ENCODE peak calls at places on chromosome 17, in ten cellular contexts. Q is smooth muscle cell of the brain vasculature; C is COR-L47; N is stimulated activated CD8-positive, alpha-beta memory T cell treated with anti-CD3 and anti-CD28 coated beads, Interleukin-7, amount 100 ng/mL, for 1 hour; O is NB4; V is stomach; W is choroid plexus epithelial cell; H is GM12865; J is activated naive CD4-positive, alpha-beta T cell treated with anti-CD3 and anti-CD28 coated beads, Interleukin-2, amount 50 U/mL, for 72 hours; B is substantia nigra. X is an unnamed sample.

GRCh38 chr17:27326051-27326450 is 32.1 kb downstream of the WSB1 start:
- DNase-seq in J (no peak), Q (no peak), V (no peak), C (no peak), H (no peak), W (no peak), O (no peak), N (no peak), B (no peak), X (no peak)

GRCh38 chr17:45437461-45438283 is 5.0 kb upstream of the ARHGAP27 start:
- DNase-seq in B (no peak), H (no peak), V (no peak), J (no peak), Q (no peak), O (no peak), N (no peak), C (no peak), W (no peak), X (no peak)

GRCh38 chr17:77966476-77966875 is 8.0 kb downstream of the TNRC6C start:
- DNase-seq in N (no peak), C (no peak), J (no peak), Q (no peak), H (no peak), V (no peak), B (no peak), O (no peak), W (no peak), X (no peak)

GRCh38 chr17:61813211-61813610 is 50.1 kb downstream of the BRIP1 start:
- DNase-seq in O (no peak), H (no peak), N (no peak), J (no peak), C (no peak), Q (no peak), W (no peak), V (no peak), B (no peak), X (no peak)

GRCh38 chr17:8224891-8225812 is 14.8 kb upstream of the AURKB start:
- DNase-seq in N (no peak), Q (no peak), W (no peak), V (no peak), J (no peak), H (peak), B (peak), O (no peak), C (no peak), X (peak)

GRCh38 chr17:64385187-64386083 is 5.2 kb downstream of the PECAM1 start:
- DNase-seq in V (no peak), N (no peak), C (no peak), H (peak), O (peak), B (peak), J (peak), Q (peak), W (peak), X (peak)

GRCh38 chr17:57874434-57875108 is 24.7 kb upstream of the MRPS23 start:
- DNase-seq in J (peak), B (peak), H (peak), O (peak), W (peak), Q (peak), N (no peak), C (no peak), V (no peak), X (peak)

GRCh38 chr17:65104541-65104940 is 32.6 kb upstream of the RGS9 start:
- DNase-seq in B (no peak), H (no peak), W (no peak), N (no peak), V (no peak), O (no peak), J (no peak), C (no peak), Q (no peak), X (no peak)

GRCh38 chr17:28746611-28747045 is 2.8 kb downstream of the TRAF4 start:
- DNase-seq in O (no peak), N (no peak), B (peak), V (peak), W (no peak), J (no peak), C (peak), Q (no peak), H (no peak), X (no peak)

GRCh38 chr17:64662774-64663367 is 764 bp upstream of the SMURF2 start:
- DNase-seq in W (no peak), B (no peak), C (peak), O (no peak), Q (no peak), H (no peak), V (no peak), N (no peak), J (no peak), X (no peak)

GRCh38 chr17:69268442-69269068 is 39.9 kb upstream of the ABCA10 start:
- DNase-seq in H (no peak), C (no peak), J (no peak), N (no peak), V (no peak), O (no peak), Q (no peak), B (no peak), W (peak), X (no peak)

GRCh38 chr17:15436399-15437369 is 30.7 kb downstream of the CDRT4 start:
- DNase-seq in V (peak), W (peak), C (no peak), J (no peak), H (peak), N (no peak), O (peak), Q (no peak), B (peak), X (peak)

GRCh38 chr17:17572010-17572785 is 19.3 kb downstream of the PEMT start:
- DNase-seq in B (no peak), J (no peak), H (no peak), O (peak), Q (no peak), C (no peak), V (no peak), W (no peak), N (no peak), X (no peak)

GRCh38 chr17:29162082-29162908 is 17.9 kb downstream of the MYO18A start:
- DNase-seq in Q (no peak), N (no peak), W (no peak), C (no peak), B (no peak), J (no peak), O (no peak), V (no peak), H (no peak), X (no peak)

GRCh38 chr17:9470171-9470570 is 105.4 kb downstream of the STX8 start:
- DNase-seq in H (peak), J (no peak), V (no peak), N (no peak), O (peak), B (no peak), W (peak), C (no peak), Q (no peak), X (peak)

GRCh38 chr17:47818002-47818695 is 3.4 kb downstream of the OSBPL7 start:
- DNase-seq in N (no peak), H (no peak), B (no peak), W (no peak), O (no peak), C (no peak), Q (no peak), V (no peak), J (no peak), X (no peak)

GRCh38 chr17:44071772-44072171 is 1.2 kb downstream of the G6PC3 start:
- DNase-seq in O (no peak), V (no peak), H (no peak), Q (no peak), J (no peak), B (no peak), W (no peak), C (no peak), N (no peak), X (no peak)

GRCh38 chr17:14201087-14201486 is 35.6 kb downstream of the CDRT15 start:
- DNase-seq in Q (no peak), C (no peak), O (no peak), H (no peak), W (peak), J (no peak), N (no peak), B (no peak), V (no peak), X (peak)

GRCh38 chr17:17971431-17972125 is 622 bp downstream of the TOM1L2 start:
- DNase-seq in J (peak), V (peak), C (no peak), W (no peak), Q (no peak), H (peak), B (peak), N (no peak), O (no peak), X (no peak)

GRCh38 chr17:29595107-29595942 is 2.4 kb downstream of the ANKRD13B start:
- DNase-seq in J (no peak), V (no peak), C (no peak), N (no peak), W (peak), H (no peak), O (no peak), Q (no peak), B (peak), X (no peak)

GRCh38 chr17:45705123-45706009 is 78.8 kb upstream of the CRHR1 start:
- DNase-seq in V (no peak), C (no peak), H (no peak), J (no peak), Q (no peak), O (peak), B (no peak), W (peak), N (no peak), X (no peak)

GRCh38 chr17:32596666-32597065 is 109.9 kb downstream of the CDK5R1 start:
- DNase-seq in C (no peak), J (no peak), O (peak), B (peak), W (peak), V (no peak), N (no peak), H (peak), Q (no peak), X (no peak)

GRCh38 chr17:39239640-39240314 is 14.0 kb upstream of the STAC2 start:
- DNase-seq in J (peak), V (peak), Q (no peak), O (peak), W (peak), C (peak), H (peak), B (no peak), N (peak), X (peak)

GRCh38 chr17:19262650-19263620 is 25.8 kb downstream of the EPN2 start:
- DNase-seq in J (no peak), O (no peak), V (no peak), Q (no peak), W (peak), B (no peak), H (no peak), N (no peak), C (no peak), X (no peak)

GRCh38 chr17:43193251-43193650 is 18.4 kb upstream of the TMEM106A start:
- DNase-seq in C (no peak), O (no peak), W (no peak), V (no peak), H (no peak), Q (no peak), B (no peak), N (no peak), J (no peak), X (no peak)

GRCh38 chr17:76369804-76370203 is 14.6 kb upstream of the SPHK1 start:
- DNase-seq in C (no peak), Q (no peak), V (no peak), J (no peak), B (no peak), W (no peak), O (no peak), H (no peak), N (no peak), X (no peak)

GRCh38 chr17:46770818-46771600 is 47.5 kb downstream of the WNT3 start:
- DNase-seq in W (peak), Q (no peak), H (no peak), C (no peak), V (peak), O (peak), N (no peak), J (no peak), B (peak), X (peak)

GRCh38 chr17:55889271-55889670 is 138.4 kb downstream of the PCTP start:
- DNase-seq in W (no peak), O (no peak), N (no peak), Q (no peak), C (no peak), B (no peak), V (no peak), J (no peak), H (no peak), X (no peak)

GRCh38 chr17:4540224-4541040 is 14.8 kb downstream of the MYBBP1A start:
- DNase-seq in J (no peak), N (no peak), H (no peak), B (no peak), V (peak), C (no peak), Q (no peak), W (no peak), O (peak), X (no peak)

GRCh38 chr17:41823580-41823979 is 10.8 kb downstream of the FKBP10 start:
- DNase-seq in N (no peak), V (no peak), C (no peak), Q (no peak), O (no peak), H (no peak), J (no peak), B (no peak), W (no peak), X (no peak)

GRCh38 chr17:35242158-35242804 is 591 bp upstream of the SLFN5 start:
- DNase-seq in J (peak), W (peak), B (peak), Q (no peak), C (peak), N (peak), V (peak), O (peak), H (peak), X (peak)

GRCh38 chr17:70622382-70623260 is 453.3 kb downstream of the KCNJ2 start:
- DNase-seq in J (peak), V (peak), Q (no peak), B (peak), H (peak), C (peak), N (no peak), O (peak), W (peak), X (no peak)

GRCh38 chr17:17900615-17901520 is 64.1 kb upstream of the SREBF1 start:
- DNase-seq in C (peak), H (no peak), N (no peak), Q (peak), O (no peak), J (no peak), V (peak), B (peak), W (peak), X (no peak)

GRCh38 chr17:39838784-39839183 is 25.3 kb downstream of the IKZF3 start:
- DNase-seq in B (no peak), H (no peak), Q (no peak), V (no peak), O (no peak), C (no peak), W (no peak), J (no peak), N (no peak), X (no peak)

GRCh38 chr17:16286947-16287562 is 66.2 kb downstream of the CENPV start:
- DNase-seq in C (no peak), H (peak), W (peak), Q (no peak), B (no peak), V (no peak), O (peak), J (peak), N (no peak), X (peak)